ENCODE peak calls at places on chromosomes 13 and 19, in ten cellular contexts. W is cardiac muscle cell; T is frontal cortex; A is GM12891; E is stimulated activated naive CD4-positive, alpha-beta T cell; M is GM04504; R is pancreas; P is colonic mucosa; Q is amniotic epithelial cell; D is endothelial cell. H is an unnamed sample.

GRCh38 chr19:19110410-19111137 is 27.7 kb downstream of the TMEM161A start:
- DNase-seq in W (peak), T (no peak), A (no peak), E (no peak), M (no peak), R (no peak), P (no peak), Q (peak), D (peak), H (no peak)

GRCh38 chr13:32229443-32229842 is 85.7 kb downstream of the ZAR1L start:
- DNase-seq in W (peak), T (no peak), A (no peak), E (no peak), M (no peak), R (no peak), P (no peak), Q (no peak), D (no peak), H (no peak)

GRCh38 chr13:20351279-20352022 is 119.3 kb upstream of the GJB6 start:
- DNase-seq in W (no peak), T (no peak), A (no peak), E (no peak), M (peak), R (no peak), P (no peak), Q (peak), D (no peak), H (no peak)

GRCh38 chr19:9622531-9622930 is 1.5 kb upstream of the ZNF561 start:
- DNase-seq in W (no peak), T (no peak), A (no peak), E (no peak), M (no peak), R (no peak), P (no peak), Q (no peak), D (no peak), H (no peak)

GRCh38 chr19:56712609-56713008 is 41.1 kb upstream of the ZNF835 start:
- DNase-seq in W (no peak), T (no peak), A (no peak), E (no peak), M (no peak), R (no peak), P (no peak), Q (no peak), D (no peak), H (no peak)

GRCh38 chr19:41892173-41892902 is 9.4 kb downstream of the ARHGEF1 start:
- DNase-seq in W (no peak), T (no peak), A (no peak), E (no peak), M (no peak), R (no peak), P (no peak), Q (no peak), D (no peak), H (no peak)

GRCh38 chr19:53037101-53038097 is 7.1 kb upstream of the ERVV-2 start:
- DNase-seq in W (peak), T (peak), A (no peak), E (no peak), M (no peak), R (peak), P (peak), Q (peak), D (peak), H (peak)

GRCh38 chr13:30739646-30740642 is 4.6 kb downstream of the ALOX5AP start:
- DNase-seq in W (no peak), T (no peak), A (no peak), E (peak), M (no peak), R (no peak), P (no peak), Q (peak), D (no peak), H (no peak)